ENCODE peak calls at places on chromosomes 2 and 18, in eight cellular contexts. R is astrocyte of the spinal cord; C is activated CD8-positive, alpha-beta T cell treated with anti-CD3 and anti-CD28 coated beads for 36 hours; Y is kidney; D is AG04449; T is progenitor cell of endocrine pancreas; L is neural crest cell; O is bronchial epithelial cell. Q is an unnamed sample.

GRCh38 chr18:27715751-27716150 is 461.2 kb downstream of the CDH2 start:
- DNase-seq in R (no peak), C (no peak), Y (no peak), D (no peak), T (no peak), L (no peak), O (no peak), Q (no peak)

GRCh38 chr2:227411320-227411989 is 23.7 kb upstream of the SCYGR1 start:
- DNase-seq in R (peak; percentile 46), C (peak; percentile 82), Y (no peak), D (no peak), T (no peak), L (no peak), O (peak; percentile 98), Q (no peak)

GRCh38 chr18:74493689-74494088 is 2.5 kb upstream of the CNDP2 start:
- DNase-seq in R (peak; percentile 61), C (peak; percentile 70), Y (no peak), D (no peak), T (no peak), L (no peak), O (peak; percentile 67), Q (peak; percentile 63)

GRCh38 chr2:60634443-60634842 is 81.0 kb upstream of the BCL11A start:
- DNase-seq in R (no peak), C (no peak), Y (no peak), D (no peak), T (no peak), L (no peak), O (peak; percentile 48), Q (no peak)

GRCh38 chr2:223586261-223586660 is 15.9 kb downstream of the SCG2 start:
- DNase-seq in R (peak; percentile 76), C (no peak), Y (no peak), D (peak; percentile 80), T (no peak), L (no peak), O (peak; percentile 24), Q (no peak)

GRCh38 chr2:137167651-137168050 is 402.3 kb downstream of the THSD7B start:
- DNase-seq in R (no peak), C (no peak), Y (no peak), D (no peak), T (no peak), L (no peak), O (no peak), Q (no peak)

GRCh38 chr2:74516070-74516633 is 1.9 kb downstream of the TLX2 start:
- DNase-seq in R (no peak), C (peak; percentile 80), Y (peak; percentile 89), D (no peak), T (peak; percentile 37), L (no peak), O (peak; percentile 8), Q (no peak)

GRCh38 chr18:23629444-23629946 is 33.2 kb downstream of the ANKRD29 start:
- DNase-seq in R (no peak), C (no peak), Y (no peak), D (no peak), T (no peak), L (no peak), O (peak; percentile 20), Q (no peak)

GRCh38 chr2:38467768-38468463 is 90.8 kb upstream of the ATL2 start:
- DNase-seq in R (no peak), C (no peak), Y (no peak), D (no peak), T (no peak), L (no peak), O (no peak), Q (no peak)

GRCh38 chr2:161576421-161576820 is 47.8 kb upstream of the SLC4A10 start:
- DNase-seq in R (no peak), C (peak; percentile 19), Y (no peak), D (no peak), T (no peak), L (no peak), O (no peak), Q (peak; percentile 19)

GRCh38 chr2:45943231-45944044 is 292.0 kb downstream of the PRKCE start:
- DNase-seq in R (peak; percentile 21), C (no peak), Y (no peak), D (no peak), T (no peak), L (no peak), O (no peak), Q (no peak)

GRCh38 chr2:220276736-220277444 is 649.5 kb downstream of the SLC4A3 start:
- DNase-seq in R (no peak), C (no peak), Y (no peak), D (peak; percentile 50), T (no peak), L (no peak), O (no peak), Q (no peak)

GRCh38 chr2:194545978-194546377 is 1111.0 kb upstream of the SLC39A10 start:
- DNase-seq in R (peak; percentile 40), C (no peak), Y (no peak), D (no peak), T (no peak), L (no peak), O (peak; percentile 14), Q (peak; percentile 4)

GRCh38 chr2:187842978-187843847 is 289.0 kb upstream of the TFPI start:
- DNase-seq in R (peak; percentile 83), C (no peak), Y (no peak), D (peak; percentile 52), T (no peak), L (peak; percentile 5), O (peak; percentile 65), Q (peak; percentile 45)

GRCh38 chr2:28276076-28276618 is 116.5 kb upstream of the FOSL2 start:
- DNase-seq in R (peak; percentile 99), C (peak; percentile 47), Y (no peak), D (peak; percentile 97), T (no peak), L (no peak), O (peak; percentile 99), Q (no peak)

GRCh38 chr2:35410431-35411061 is 945.0 kb upstream of the CRIM1 start:
- DNase-seq in R (peak; percentile 50), C (peak; percentile 51), Y (no peak), D (no peak), T (peak; percentile 37), L (peak; percentile 72), O (peak; percentile 20), Q (peak; percentile 59)

GRCh38 chr2:111250448-111251030 is 129.8 kb downstream of the BCL2L11 start:
- DNase-seq in R (no peak), C (no peak), Y (no peak), D (no peak), T (no peak), L (no peak), O (no peak), Q (no peak)

GRCh38 chr2:176689711-176690110 is 420.5 kb downstream of the MTX2 start:
- DNase-seq in R (no peak), C (no peak), Y (no peak), D (no peak), T (no peak), L (no peak), O (no peak), Q (no peak)

GRCh38 chr2:157574165-157574564 is 54.5 kb downstream of the ACVR1C start:
- DNase-seq in R (no peak), C (no peak), Y (no peak), D (no peak), T (no peak), L (no peak), O (no peak), Q (no peak)

DNA sequence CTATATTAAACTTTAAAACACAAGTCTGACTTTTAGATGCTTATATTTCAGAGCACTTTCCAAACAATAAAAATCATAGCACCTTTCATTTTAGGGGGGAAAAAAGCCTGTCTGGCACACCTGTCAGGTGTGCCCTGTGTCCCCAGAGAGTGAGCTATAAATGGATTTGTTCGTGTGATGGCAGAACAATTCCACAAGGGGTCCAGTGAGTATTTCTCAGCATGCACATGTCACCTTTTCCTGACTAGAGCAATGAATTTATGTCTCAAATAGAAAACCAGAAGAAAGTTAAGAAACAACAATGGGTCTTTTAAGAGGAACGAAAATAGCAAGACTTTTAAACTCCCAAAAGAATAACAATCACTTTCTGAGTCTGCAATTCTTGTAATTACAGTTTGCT is 55.9 kb downstream of the ACVR1C start:
- DNase-seq in R (no peak), C (peak; percentile 13), Y (no peak), D (no peak), T (no peak), L (no peak), O (peak; percentile 22), Q (peak; percentile 70)
- TF ChIP-seq CTCF in R (peak; percentile 26), C (peak; percentile 62), Y (no peak), D (no peak), T (peak; percentile 56), L (peak; percentile 61), O (peak; percentile 37), Q (peak; percentile 68)

GRCh38 chr2:191347881-191348280 is 102.7 kb downstream of the MYO1B start:
- DNase-seq in R (peak; percentile 34), C (no peak), Y (no peak), D (no peak), T (no peak), L (no peak), O (no peak), Q (no peak)

GRCh38 chr2:191351298-191351697 is 106.1 kb downstream of the MYO1B start:
- DNase-seq in R (peak; percentile 25), C (no peak), Y (no peak), D (no peak), T (no peak), L (no peak), O (no peak), Q (no peak)

GRCh38 chr2:191350826-191351225 is 105.6 kb downstream of the MYO1B start:
- DNase-seq in R (peak; percentile 43), C (no peak), Y (no peak), D (no peak), T (no peak), L (no peak), O (peak; percentile 32), Q (no peak)

GRCh38 chr2:191351921-191352320 is 106.7 kb downstream of the MYO1B start:
- DNase-seq in R (peak; percentile 69), C (no peak), Y (no peak), D (no peak), T (no peak), L (no peak), O (no peak), Q (no peak)

GRCh38 chr2:191349990-191350389 is 104.8 kb downstream of the MYO1B start:
- DNase-seq in R (no peak), C (no peak), Y (no peak), D (no peak), T (no peak), L (no peak), O (no peak), Q (no peak)
- TF ChIP-seq CTCF in R (peak; percentile 7), C (no peak), Y (no peak), D (no peak), T (no peak), L (no peak), O (no peak), Q (no peak)

DNA sequence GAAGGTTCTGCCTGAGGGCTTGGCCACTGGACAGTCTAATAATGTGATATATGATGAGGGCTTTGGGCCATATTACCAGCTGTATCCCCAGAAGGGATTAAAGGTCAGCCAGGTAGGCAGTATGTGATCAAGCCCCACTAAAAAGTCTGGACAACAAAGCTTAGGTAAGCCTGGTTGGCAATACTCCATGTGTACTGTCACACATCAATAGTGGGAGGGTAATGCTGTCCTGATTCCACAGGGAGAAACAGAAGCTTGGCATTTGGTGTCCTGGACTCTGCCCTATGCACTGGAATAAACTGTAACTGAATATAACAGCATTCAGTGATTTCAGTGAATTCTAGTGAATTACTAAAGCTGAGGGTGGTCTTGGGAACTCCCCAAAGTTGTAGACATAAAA is 113.0 kb downstream of the PIGN start:
- DNase-seq in R (no peak), C (no peak), Y (no peak), D (no peak), T (no peak), L (no peak), O (no peak), Q (no peak)
- TF ChIP-seq CTCF in R (no peak), C (no peak), Y (no peak), D (no peak), T (no peak), L (no peak), O (no peak), Q (no peak)

GRCh38 chr2:119468154-119468955 is 36.7 kb downstream of the TMEM37 start:
- DNase-seq in R (peak; percentile 43), C (no peak), Y (no peak), D (no peak), T (no peak), L (no peak), O (peak; percentile 12), Q (no peak)
- TF ChIP-seq CTCF in R (no peak), C (no peak), Y (no peak), D (no peak), T (no peak), L (no peak), O (no peak), Q (no peak)